ENCODE peak calls at places on chromosomes 5 and 9, in seven cellular contexts. V is BE2C, I is NT2/D1, Z is tibial artery, R is mammary epithelial cell, J is A549, G is PC-3. U is an unnamed sample.

GRCh38 chr9:137077010-137077747 is at the start of gene UAP1L1:
- DNase-seq in V (peak; percentile 80), I (no peak), Z (peak; percentile 87), R (no peak), J (peak; percentile 44), G (peak; percentile 26), U (peak; percentile 32)

GRCh38 chr5:68593211-68593701 is 377.7 kb downstream of the PIK3R1 start:
- DNase-seq in V (no peak), I (no peak), Z (no peak), R (peak; percentile 6), J (no peak), G (no peak), U (no peak)

GRCh38 chr5:9440517-9440916 is 105.4 kb downstream of the SEMA5A start:
- DNase-seq in V (no peak), I (no peak), Z (no peak), R (peak; percentile 64), J (no peak), G (peak; percentile 98), U (no peak)

GRCh38 chr9:22817181-22817580 is 370.6 kb downstream of the DMRTA1 start:
- DNase-seq in V (no peak), I (no peak), Z (no peak), R (no peak), J (no peak), G (peak; percentile 22), U (no peak)

GRCh38 chr5:132830436-132831094 is at the start of gene SHROOM1:
- DNase-seq in V (peak; percentile 50), I (no peak), Z (no peak), R (peak; percentile 48), J (peak; percentile 65), G (peak; percentile 68), U (no peak)

GRCh38 chr9:99213197-99213596 is 8.5 kb downstream of the ALG2 start:
- DNase-seq in V (no peak), I (no peak), Z (no peak), R (no peak), J (no peak), G (no peak), U (no peak)

GRCh38 chr9:36011379-36011778 is 25.3 kb upstream of the RECK start:
- DNase-seq in V (no peak), I (no peak), Z (no peak), R (no peak), J (no peak), G (no peak), U (no peak)

GRCh38 chr9:117494401-117495130 is 79.7 kb upstream of the ASTN2 start:
- DNase-seq in V (no peak), I (no peak), Z (no peak), R (no peak), J (no peak), G (no peak), U (no peak)

GRCh38 chr9:128986671-128987070 is 39.2 kb downstream of the NUP188 start:
- DNase-seq in V (no peak), I (no peak), Z (no peak), R (no peak), J (no peak), G (no peak), U (no peak)

GRCh38 chr5:139760066-139761056 is 35.2 kb upstream of the PSD2 start:
- DNase-seq in V (no peak), I (no peak), Z (no peak), R (no peak), J (no peak), G (peak; percentile 19), U (no peak)

GRCh38 chr9:82597225-82598158 is 465.4 kb downstream of the RASEF start:
- DNase-seq in V (peak; percentile 55), I (no peak), Z (no peak), R (no peak), J (no peak), G (no peak), U (no peak)

GRCh38 chr9:135342206-135343130 is 137.1 kb upstream of the PPP1R26 start:
- DNase-seq in V (no peak), I (no peak), Z (no peak), R (no peak), J (no peak), G (no peak), U (no peak)

GRCh38 chr5:157566902-157567489 is 8.6 kb downstream of the ADAM19 start:
- DNase-seq in V (no peak), I (no peak), Z (peak; percentile 47), R (no peak), J (no peak), G (no peak), U (no peak)

GRCh38 chr5:157574456-157575095 is 999 bp downstream of the ADAM19 start:
- DNase-seq in V (no peak), I (no peak), Z (peak; percentile 43), R (no peak), J (no peak), G (no peak), U (no peak)

GRCh38 chr5:157571357-157571827 is 4.2 kb downstream of the ADAM19 start:
- DNase-seq in V (no peak), I (peak; percentile 51), Z (no peak), R (no peak), J (no peak), G (no peak), U (peak; percentile 48)

GRCh38 chr5:157568717-157569116 is 6.9 kb downstream of the ADAM19 start:
- DNase-seq in V (no peak), I (no peak), Z (no peak), R (no peak), J (no peak), G (no peak), U (no peak)

GRCh38 chr5:157570801-157571200 is 4.8 kb downstream of the ADAM19 start:
- DNase-seq in V (no peak), I (no peak), Z (no peak), R (no peak), J (no peak), G (no peak), U (no peak)
- H3K4me3 ChIP-seq in V (no peak overlapping the region), I (no peak overlapping the region), Z (no peak overlapping the region), R (no peak overlapping the region), J (no peak overlapping the region), G (no peak overlapping the region), U (no peak overlapping the region)

GRCh38 chr9:120648581-120648980 is 65.7 kb downstream of the MEGF9 start:
- DNase-seq in V (no peak), I (no peak), Z (no peak), R (no peak), J (no peak), G (no peak), U (no peak)
- H3K4me1 ChIP-seq in V (peaks cover 6% of the 10 kb centered on the region), I (no peaks in the 10 kb centered on the region), Z (no peaks in the 10 kb centered on the region), R (no peaks in the 10 kb centered on the region), J (peaks cover 72% of the 10 kb centered on the region), G (no peaks in the 10 kb centered on the region), U (no peaks in the 10 kb centered on the region)

GRCh38 chr5:124162782-124163532 is 583.5 kb downstream of the ZNF608 start:
- DNase-seq in V (peak; percentile 12), I (no peak), Z (peak; percentile 32), R (peak; percentile 9), J (no peak), G (peak; percentile 58), U (no peak)
- H3K4me3 ChIP-seq in V (no peak overlapping the region), I (no peak overlapping the region), Z (no peak overlapping the region), R (no peak overlapping the region), J (no peak overlapping the region), G (no peak overlapping the region), U (no peak overlapping the region)

GRCh38 chr5:40676643-40677333 is 2.9 kb upstream of the PTGER4 start:
- DNase-seq in V (no peak), I (no peak), Z (peak; percentile 64), R (peak; percentile 43), J (no peak), G (peak; percentile 92), U (no peak)

GRCh38 chr5:40677456-40677855 is 2.3 kb upstream of the PTGER4 start:
- DNase-seq in V (no peak), I (no peak), Z (no peak), R (no peak), J (no peak), G (no peak), U (no peak)

GRCh38 chr5:40679998-40680681 is 425 bp downstream of the PTGER4 start:
- DNase-seq in V (no peak), I (no peak), Z (peak; percentile 36), R (no peak), J (no peak), G (peak; percentile 41), U (peak; percentile 52)

GRCh38 chr5:40679071-40679997 is at the start of gene PTGER4:
- DNase-seq in V (peak; percentile 87), I (no peak), Z (peak; percentile 92), R (peak; percentile 97), J (peak; percentile 93), G (peak; percentile 96), U (peak; percentile 90)

GRCh38 chr5:40678021-40678939 is 1.4 kb upstream of the PTGER4 start:
- DNase-seq in V (no peak), I (no peak), Z (no peak), R (peak; percentile 19), J (no peak), G (peak; percentile 58), U (no peak)
- H3K4me1 ChIP-seq in V (no peaks in the 10 kb centered on the region), I (no peaks in the 10 kb centered on the region), Z (peaks cover 27% of the 10 kb centered on the region), R (peaks cover 53% of the 10 kb centered on the region), J (peaks cover 20% of the 10 kb centered on the region), G (peaks cover 34% of the 10 kb centered on the region), U (peaks cover 55% of the 10 kb centered on the region)

GRCh38 chr5:148229840-148230239 is 8.5 kb upstream of the MARCOL start:
- DNase-seq in V (no peak), I (no peak), Z (no peak), R (no peak), J (no peak), G (no peak), U (no peak)
- H3K4me3 ChIP-seq in V (no peak overlapping the region), I (no peak overlapping the region), Z (no peak overlapping the region), R (no peak overlapping the region), J (no peak overlapping the region), G (no peak overlapping the region), U (no peak overlapping the region)

GRCh38 chr9:127973169-127974001 is 7.4 kb downstream of the EEIG1 start:
- DNase-seq in V (peak; percentile 39), I (no peak), Z (no peak), R (no peak), J (no peak), G (no peak), U (no peak)
- H3K4me1 ChIP-seq in V (peaks cover 64% of the 10 kb centered on the region), I (peaks cover 57% of the 10 kb centered on the region), Z (peaks cover 100% of the 10 kb centered on the region), R (peaks cover 45% of the 10 kb centered on the region), J (peaks cover 100% of the 10 kb centered on the region), G (peaks cover 34% of the 10 kb centered on the region), U (peaks cover 98% of the 10 kb centered on the region)

GRCh38 chr5:141319202-141319601 is 1.4 kb downstream of the TAF7 start:
- DNase-seq in V (no peak), I (no peak), Z (no peak), R (no peak), J (no peak), G (no peak), U (no peak)

GRCh38 chr5:141319699-141320098 is 885 bp downstream of the TAF7 start:
- DNase-seq in V (no peak), I (no peak), Z (no peak), R (no peak), J (no peak), G (no peak), U (no peak)

GRCh38 chr5:141313711-141314110 is 6.9 kb downstream of the TAF7 start:
- DNase-seq in V (no peak), I (no peak), Z (no peak), R (no peak), J (no peak), G (no peak), U (no peak)
- H3K4me3 ChIP-seq in V (no peak overlapping the region), I (no peak overlapping the region), Z (no peak overlapping the region), R (no peak overlapping the region), J (no peak overlapping the region), G (no peak overlapping the region), U (no peak overlapping the region)

GRCh38 chr5:180347651-180348050 is 5.5 kb downstream of the GFPT2 start:
- DNase-seq in V (no peak), I (no peak), Z (no peak), R (no peak), J (no peak), G (no peak), U (no peak)
- H3K4me1 ChIP-seq in V (no peaks in the 10 kb centered on the region), I (peaks cover 32% of the 10 kb centered on the region), Z (peaks cover 9% of the 10 kb centered on the region), R (peaks cover 1% of the 10 kb centered on the region), J (peaks cover 33% of the 10 kb centered on the region), G (no peaks in the 10 kb centered on the region), U (no peaks in the 10 kb centered on the region)

U was measured in CD4-positive, alpha-beta memory T cell.